ENCODE peak calls at places on chromosomes 1 and 21, in nine cellular contexts. V is CD8-positive, alpha-beta T cell; B is NCI-H2171 treated with DMSO at 0.1 percent for 48 hours; F is fibroblast of pulmonary artery; P is NAMALWA; W is GM04504; R is right cardiac atrium; N is islet precursor cell; Z is cardiac septum. M is an unnamed sample.

GRCh38 chr1:52899445-52899894 is 22.1 kb downstream of the ECHDC2 start:
- DNase-seq in V (no peak), W (no peak), F (no peak), P (no peak), Z (no peak), R (no peak), N (no peak), B (no peak), M (no peak)

GRCh38 chr1:25243907-25244306 is 3.3 kb downstream of the RSRP1 start:
- DNase-seq in W (no peak), P (no peak), V (no peak), N (peak), Z (no peak), R (no peak), B (no peak), F (no peak), M (no peak)

GRCh38 chr1:204891860-204892259 is 21.2 kb downstream of the NFASC start:
- DNase-seq in F (no peak), P (no peak), W (no peak), R (no peak), Z (no peak), V (no peak), N (no peak), B (no peak), M (no peak)

GRCh38 chr1:155940531-155940992 is 876 bp upstream of the RXFP4 start:
- DNase-seq in V (no peak), N (no peak), P (peak), Z (no peak), W (no peak), B (no peak), F (peak), R (no peak), M (no peak)

GRCh38 chr1:208349679-208350330 is 105.6 kb upstream of the PLXNA2 start:
- DNase-seq in B (peak), N (peak), W (no peak), F (no peak), P (no peak), Z (no peak), R (no peak), V (no peak), M (no peak)

GRCh38 chr1:237050185-237050584 is 8.2 kb downstream of the RYR2 start:
- DNase-seq in P (no peak), Z (no peak), V (no peak), N (no peak), W (no peak), F (no peak), R (no peak), B (no peak), M (no peak)

GRCh38 chr1:208304193-208304712 is 60.1 kb upstream of the PLXNA2 start:
- DNase-seq in R (no peak), F (no peak), V (no peak), Z (no peak), P (no peak), W (no peak), N (no peak), B (peak), M (no peak)

GRCh38 chr1:58992643-58993042 is 208.8 kb upstream of the JUN start:
- DNase-seq in P (no peak), F (no peak), R (no peak), Z (no peak), W (no peak), V (no peak), N (peak), B (no peak), M (no peak)

GRCh38 chr1:109474697-109475096 is 8.4 kb downstream of the SYPL2 start:
- DNase-seq in W (no peak), N (peak), F (no peak), V (no peak), B (no peak), Z (no peak), R (no peak), P (no peak), M (no peak)

GRCh38 chr1:211541715-211542477 is 37.1 kb downstream of the SLC30A1 start:
- DNase-seq in B (no peak), F (peak), P (no peak), Z (no peak), W (no peak), R (no peak), N (peak), V (no peak), M (no peak)

GRCh38 chr1:67832737-67833594 is at the start of gene GNG12:
- DNase-seq in N (peak), Z (peak), R (peak), P (no peak), W (peak), B (peak), F (peak), V (no peak), M (peak)

GRCh38 chr1:15341634-15342375 is 67.9 kb upstream of the EFHD2 start:
- DNase-seq in R (no peak), F (peak), P (no peak), Z (no peak), V (no peak), B (no peak), W (no peak), N (no peak), M (no peak)

GRCh38 chr21:37208056-37208705 is 59.0 kb downstream of the VPS26C start:
- DNase-seq in R (peak), B (no peak), Z (peak), V (no peak), N (peak), P (no peak), F (no peak), W (no peak), M (peak)

GRCh38 chr1:64686828-64687724 is 57.8 kb upstream of the RAVER2 start:
- DNase-seq in B (peak), Z (no peak), R (no peak), W (peak), P (peak), F (peak), V (no peak), N (no peak), M (no peak)

GRCh38 chr1:42765832-42766722 is 751 bp downstream of the P3H1 start:
- DNase-seq in R (peak), V (peak), Z (no peak), N (peak), P (peak), F (peak), W (no peak), B (peak), M (no peak)

GRCh38 chr1:178510155-178510554 is 2.8 kb upstream of the TEX35 start:
- DNase-seq in P (no peak), Z (no peak), V (no peak), N (no peak), F (no peak), R (no peak), W (no peak), B (no peak), M (no peak)

GRCh38 chr1:226783202-226783601 is 44.1 kb upstream of the ITPKB start:
- DNase-seq in P (no peak), F (no peak), W (no peak), B (no peak), V (no peak), R (no peak), N (no peak), Z (no peak), M (no peak)

GRCh38 chr1:48966583-48966982 is 189.9 kb upstream of the BEND5 start:
- DNase-seq in F (peak), R (no peak), P (no peak), W (peak), B (no peak), V (no peak), Z (no peak), N (no peak), M (no peak)

GRCh38 chr1:39671793-39672550 is at the start of gene NT5C1A:
- DNase-seq in N (peak), B (no peak), R (peak), Z (no peak), V (peak), W (no peak), F (no peak), P (no peak), M (no peak)

GRCh38 chr1:223135176-223135575 is 7.9 kb downstream of the TLR5 start:
- DNase-seq in N (no peak), W (peak), V (no peak), F (peak), B (no peak), Z (no peak), R (peak), P (no peak), M (no peak)

GRCh38 chr1:153548722-153549695 is at the start of gene S100A3:
- DNase-seq in P (no peak), Z (peak), B (no peak), V (no peak), N (peak), F (peak), W (peak), R (peak), M (peak)

GRCh38 chr1:46616277-46617107 is at the start of gene MOB3C:
- DNase-seq in Z (peak), V (peak), F (peak), N (peak), W (peak), P (peak), B (no peak), R (peak), M (peak)

GRCh38 chr1:198211696-198212095 is 54.9 kb downstream of the NEK7 start:
- DNase-seq in Z (no peak), F (no peak), W (no peak), R (no peak), V (no peak), P (no peak), B (no peak), N (no peak), M (no peak)

GRCh38 chr1:109770331-109771095 is 6.8 kb upstream of the EPS8L3 start:
- DNase-seq in Z (peak), V (no peak), F (no peak), P (no peak), R (peak), W (no peak), N (peak), B (no peak), M (peak)

GRCh38 chr21:42597487-42598158 is 55.8 kb upstream of the PDE9A start:
- DNase-seq in R (no peak), W (no peak), V (no peak), F (no peak), B (no peak), P (no peak), N (no peak), Z (no peak), M (no peak)

GRCh38 chr1:88867743-88868521 is 23.4 kb downstream of the GTF2B start:
- DNase-seq in B (no peak), P (no peak), N (no peak), F (peak), V (no peak), R (no peak), W (peak), Z (no peak), M (no peak)

GRCh38 chr1:66088787-66089186 is 296.1 kb downstream of the PDE4B start:
- DNase-seq in N (no peak), Z (no peak), R (no peak), B (no peak), W (no peak), V (no peak), F (no peak), P (no peak), M (no peak)

GRCh38 chr1:20376880-20377494 is 86.3 kb downstream of the VWA5B1 start:
- DNase-seq in V (peak), P (peak), N (peak), B (peak), W (peak), Z (peak), F (peak), R (no peak), M (no peak)

GRCh38 chr1:228367798-228368791 is 38.5 kb downstream of the TRIM11 start:
- DNase-seq in B (no peak), F (no peak), W (no peak), V (peak), Z (peak), P (peak), R (peak), N (no peak), M (peak)

GRCh38 chr1:35573198-35573775 is at the start of gene TFAP2E:
- DNase-seq in Z (peak), R (peak), B (no peak), V (no peak), F (peak), P (no peak), W (no peak), N (peak), M (no peak)

GRCh38 chr1:151281225-151281968 is 702 bp upstream of the ZNF687 start:
- DNase-seq in F (peak), B (peak), Z (peak), R (peak), P (peak), V (peak), W (peak), N (peak), M (peak)

GRCh38 chr21:42624095-42624830 is 29.2 kb upstream of the PDE9A start:
- DNase-seq in N (peak), B (no peak), V (no peak), P (no peak), Z (peak), R (no peak), F (no peak), W (no peak), M (peak)

GRCh38 chr1:37901893-37902225 is 42.5 kb upstream of the MTF1 start:
- DNase-seq in V (no peak), N (no peak), Z (no peak), B (no peak), W (no peak), F (no peak), R (no peak), P (no peak), M (no peak)

GRCh38 chr1:88276158-88276557 is 407.9 kb upstream of the PKN2 start:
- DNase-seq in P (no peak), Z (no peak), F (peak), R (no peak), B (no peak), V (no peak), W (no peak), N (no peak), M (no peak)

GRCh38 chr1:59900640-59901039 is 25.9 kb downstream of the CYP2J2 start:
- DNase-seq in N (peak), P (no peak), W (no peak), F (no peak), B (no peak), V (no peak), R (no peak), Z (no peak), M (no peak)

GRCh38 chr1:216499581-216500272 is 76.5 kb upstream of the USH2A start:
- DNase-seq in V (no peak), Z (no peak), R (no peak), F (no peak), P (no peak), N (no peak), W (no peak), B (no peak), M (no peak)